ENCODE peak calls at places on chromosomes 5 and 9, in five cellular contexts. D is lower lobe of right lung, W is psoas muscle, A is GM23248, F is mesendoderm. X is an unnamed sample. For H3K4me1, the result is how much of the 10 kb centered on the place peaks cover.

GRCh38 chr5:139955616-139956283 is 87.3 kb downstream of the NRG2 start:
- DNase-seq in D (no peak), W (no peak), A (no peak), F (peak), X (no peak)

GRCh38 chr9:98503867-98504800 is 204.6 kb downstream of the GABBR2 start:
- DNase-seq in D (no peak), W (no peak), A (no peak), F (no peak), X (no peak)

GRCh38 chr9:36064448-36065037 is 27.8 kb downstream of the RECK start:
- DNase-seq in D (no peak), W (no peak), A (peak), F (peak), X (no peak)

GRCh38 chr5:127673401-127673800 is 24.5 kb downstream of the CTXN3 start:
- DNase-seq in D (no peak), W (no peak), A (peak), F (no peak), X (no peak)

GRCh38 chr5:69261034-69261433 is 26.3 kb downstream of the CDK7 start:
- DNase-seq in D (no peak), W (no peak), A (peak), F (no peak), X (no peak)

GRCh38 chr5:144162686-144163085 is 7.8 kb downstream of the YIPF5 start:
- DNase-seq in D (no peak), W (no peak), A (peak), F (no peak), X (no peak)

GRCh38 chr5:94010814-94011213 is 269.4 kb upstream of the POU5F2 start:
- DNase-seq in D (no peak), W (no peak), A (peak), F (no peak), X (no peak)

GRCh38 chr9:78666818-78667429 is 370.0 kb downstream of the PSAT1 start:
- DNase-seq in D (no peak), W (no peak), A (peak), F (no peak), X (no peak)

GRCh38 chr9:105401651-105402050 is 46.2 kb upstream of the FSD1L start:
- DNase-seq in D (no peak), W (no peak), A (peak), F (peak), X (no peak)

GRCh38 chr9:37486616-37487544 is 1.1 kb downstream of the POLR1E start:
- DNase-seq in D (no peak), W (no peak), A (peak), F (peak), X (no peak)

GRCh38 chr5:66246621-66247020 is 102.5 kb downstream of the SREK1 start:
- DNase-seq in D (no peak), W (no peak), A (peak), F (no peak), X (no peak)

GRCh38 chr9:123044556-123044955 is 11.1 kb downstream of the GPR21 start:
- DNase-seq in D (no peak), W (no peak), A (peak), F (no peak), X (no peak)

GRCh38 chr5:157351386-157352089 is 85.6 kb downstream of the CYFIP2 start:
- DNase-seq in D (no peak), W (no peak), A (no peak), F (no peak), X (no peak)

GRCh38 chr5:6712136-6712581 is 1.1 kb upstream of the TENT4A start:
- DNase-seq in D (peak), W (peak), A (peak), F (peak), X (peak)

GRCh38 chr9:127122176-127123151 is at the start of gene ANGPTL2:
- DNase-seq in D (peak), W (peak), A (peak), F (peak), X (peak)

GRCh38 chr5:133870661-133871060 is 97.8 kb downstream of the C5orf15 start:
- DNase-seq in D (no peak), W (peak), A (peak), F (peak), X (no peak)

GRCh38 chr9:115378246-115378645 is 260.3 kb upstream of the TNC start:
- DNase-seq in D (no peak), W (no peak), A (no peak), F (no peak), X (no peak)

GRCh38 chr5:5637163-5637562 is 214.7 kb downstream of the ICE1 start:
- DNase-seq in D (no peak), W (no peak), A (no peak), F (no peak), X (no peak)

GRCh38 chr9:123686131-123686848 is 243.6 kb downstream of the DENND1A start:
- DNase-seq in D (no peak), W (no peak), A (peak), F (no peak), X (peak)

DNA sequence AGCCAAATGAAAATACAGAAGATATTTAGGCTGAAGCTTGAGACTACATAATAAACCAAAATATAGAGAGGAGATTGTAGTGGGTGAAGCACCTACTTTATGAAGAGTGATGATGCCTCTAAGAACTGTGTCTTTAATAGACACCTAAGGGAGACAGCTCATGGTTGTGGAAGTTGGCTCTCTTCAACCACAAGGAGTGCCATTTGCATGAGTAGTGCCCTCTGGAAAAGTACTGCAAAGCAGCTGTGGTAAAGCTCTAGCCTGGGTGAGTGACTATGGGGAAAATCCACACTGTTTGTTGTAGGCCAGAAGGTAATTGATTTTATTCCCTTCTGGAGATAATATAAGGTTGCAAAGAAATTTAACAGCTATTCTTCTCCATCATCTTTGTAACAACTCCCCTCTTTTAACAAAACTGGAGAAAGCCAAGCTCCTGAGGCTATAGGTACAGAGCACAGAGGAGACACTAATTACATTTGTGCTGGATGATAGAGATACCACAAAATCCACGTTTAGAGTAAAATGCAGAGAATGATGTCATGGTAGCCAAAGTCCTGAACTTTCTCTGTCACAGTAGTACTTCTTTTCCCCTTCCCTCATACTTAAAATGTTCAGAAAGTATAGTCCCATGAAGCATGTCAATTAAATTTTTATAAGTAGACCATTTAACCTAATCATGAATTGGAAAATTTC is 122.8 kb downstream of the STARD4 start:
- DNase-seq in D (no peak), W (no peak), A (peak), F (no peak), X (no peak)
- H3K4me1 ChIP-seq in D (under half), W (under half), A (under half), F (under half), X (under half)

GRCh38 chr9:137406085-137406773 is 16.7 kb downstream of the EXD3 start:
- DNase-seq in D (no peak), W (peak), A (no peak), F (no peak), X (no peak)
- H3K4me3 ChIP-seq in D (peak), W (peak), A (peak), F (no peak), X (no peak)

GRCh38 chr5:172840077-172840777 is 6.2 kb downstream of the ERGIC1 start:
- DNase-seq in D (no peak), W (no peak), A (peak), F (no peak), X (no peak)
- H3K4me1 ChIP-seq in D (half or more), W (half or more), A (under half), F (under half), X (under half)

GRCh38 chr5:11010811-11011210 is 249.8 kb upstream of the DAP start:
- DNase-seq in D (no peak), W (no peak), A (no peak), F (no peak), X (no peak)

GRCh38 chr5:11013793-11014192 is 252.8 kb upstream of the DAP start:
- DNase-seq in D (no peak), W (no peak), A (no peak), F (no peak), X (no peak)

GRCh38 chr5:11007251-11007650 is 246.2 kb upstream of the DAP start:
- DNase-seq in D (no peak), W (no peak), A (no peak), F (no peak), X (no peak)

GRCh38 chr5:11012295-11012694 is 251.3 kb upstream of the DAP start:
- DNase-seq in D (no peak), W (no peak), A (no peak), F (peak), X (no peak)
- H3K4me3 ChIP-seq in D (no peak), W (no peak), A (no peak), F (no peak), X (no peak)